ENCODE peak calls at places on chromosomes 16 and 17, in ten cellular contexts. One of them, this sample, is unnamed.

GRCh38 chr17:45577571-45578279 is 87.2 kb upstream of the PLEKHM1 start:
- DNase-seq in RWPE1: no peak
- DNase-seq in activated CD4-positive, alpha-beta memory T cell treated with anti-CD3 and anti-CD28 coated beads for 36 hours: no peak
- DNase-seq in HAP-1: no peak
- DNase-seq in aorta: no peak
- DNase-seq in activated T-cell treated with anti-CD3 and anti-CD28 coated beads, Interleukin-2, amount 50 U/mL, for 1 hour: no peak
- DNase-seq in mammary epithelial cell: no peak
- DNase-seq in activated effector memory CD4-positive, alpha-beta T cell treated with Interleukin-2 at 50 U/mL for 16 hours: no peak
- DNase-seq in effector memory CD8-positive, alpha-beta T cell: no peak
- DNase-seq in body of pancreas: no peak
- DNase-seq in this sample: peak

GRCh38 chr17:77548967-77549366 is 408.2 kb downstream of the SEC14L1 start:
- DNase-seq in RWPE1: no peak
- DNase-seq in activated CD4-positive, alpha-beta memory T cell treated with anti-CD3 and anti-CD28 coated beads for 36 hours: no peak
- DNase-seq in HAP-1: no peak
- DNase-seq in aorta: no peak
- DNase-seq in activated T-cell treated with anti-CD3 and anti-CD28 coated beads, Interleukin-2, amount 50 U/mL, for 1 hour: no peak
- DNase-seq in mammary epithelial cell: no peak
- DNase-seq in activated effector memory CD4-positive, alpha-beta T cell treated with Interleukin-2 at 50 U/mL for 16 hours: no peak
- DNase-seq in effector memory CD8-positive, alpha-beta T cell: no peak
- DNase-seq in body of pancreas: no peak
- DNase-seq in this sample: no peak

GRCh38 chr17:81429813-81430510 is 34.7 kb downstream of the BAHCC1 start:
- DNase-seq in RWPE1: no peak
- DNase-seq in activated CD4-positive, alpha-beta memory T cell treated with anti-CD3 and anti-CD28 coated beads for 36 hours: no peak
- DNase-seq in HAP-1: no peak
- DNase-seq in aorta: no peak
- DNase-seq in activated T-cell treated with anti-CD3 and anti-CD28 coated beads, Interleukin-2, amount 50 U/mL, for 1 hour: no peak
- DNase-seq in mammary epithelial cell: no peak
- DNase-seq in activated effector memory CD4-positive, alpha-beta T cell treated with Interleukin-2 at 50 U/mL for 16 hours: no peak
- DNase-seq in effector memory CD8-positive, alpha-beta T cell: no peak
- DNase-seq in body of pancreas: peak
- DNase-seq in this sample: no peak

GRCh38 chr17:63929860-63930766 is 2.0 kb downstream of the CD79B start:
- DNase-seq in RWPE1: no peak
- DNase-seq in activated CD4-positive, alpha-beta memory T cell treated with anti-CD3 and anti-CD28 coated beads for 36 hours: no peak
- DNase-seq in HAP-1: no peak
- DNase-seq in aorta: no peak
- DNase-seq in activated T-cell treated with anti-CD3 and anti-CD28 coated beads, Interleukin-2, amount 50 U/mL, for 1 hour: no peak
- DNase-seq in mammary epithelial cell: no peak
- DNase-seq in activated effector memory CD4-positive, alpha-beta T cell treated with Interleukin-2 at 50 U/mL for 16 hours: no peak
- DNase-seq in effector memory CD8-positive, alpha-beta T cell: no peak
- DNase-seq in body of pancreas: no peak
- DNase-seq in this sample: peak

GRCh38 chr17:80925668-80926067 is 66.0 kb upstream of the CHMP6 start:
- DNase-seq in RWPE1: no peak
- DNase-seq in activated CD4-positive, alpha-beta memory T cell treated with anti-CD3 and anti-CD28 coated beads for 36 hours: no peak
- DNase-seq in HAP-1: no peak
- DNase-seq in aorta: peak
- DNase-seq in activated T-cell treated with anti-CD3 and anti-CD28 coated beads, Interleukin-2, amount 50 U/mL, for 1 hour: no peak
- DNase-seq in mammary epithelial cell: no peak
- DNase-seq in activated effector memory CD4-positive, alpha-beta T cell treated with Interleukin-2 at 50 U/mL for 16 hours: no peak
- DNase-seq in effector memory CD8-positive, alpha-beta T cell: no peak
- DNase-seq in body of pancreas: peak
- DNase-seq in this sample: no peak

GRCh38 chr17:32502013-32502412 is 15.2 kb downstream of the CDK5R1 start:
- DNase-seq in RWPE1: no peak
- DNase-seq in activated CD4-positive, alpha-beta memory T cell treated with anti-CD3 and anti-CD28 coated beads for 36 hours: no peak
- DNase-seq in HAP-1: no peak
- DNase-seq in aorta: no peak
- DNase-seq in activated T-cell treated with anti-CD3 and anti-CD28 coated beads, Interleukin-2, amount 50 U/mL, for 1 hour: no peak
- DNase-seq in mammary epithelial cell: no peak
- DNase-seq in activated effector memory CD4-positive, alpha-beta T cell treated with Interleukin-2 at 50 U/mL for 16 hours: no peak
- DNase-seq in effector memory CD8-positive, alpha-beta T cell: no peak
- DNase-seq in body of pancreas: no peak
- DNase-seq in this sample: no peak

GRCh38 chr16:89412811-89413210 is 77.5 kb downstream of the ANKRD11 start:
- DNase-seq in RWPE1: no peak
- DNase-seq in activated CD4-positive, alpha-beta memory T cell treated with anti-CD3 and anti-CD28 coated beads for 36 hours: no peak
- DNase-seq in HAP-1: peak
- DNase-seq in aorta: no peak
- DNase-seq in activated T-cell treated with anti-CD3 and anti-CD28 coated beads, Interleukin-2, amount 50 U/mL, for 1 hour: no peak
- DNase-seq in mammary epithelial cell: no peak
- DNase-seq in activated effector memory CD4-positive, alpha-beta T cell treated with Interleukin-2 at 50 U/mL for 16 hours: no peak
- DNase-seq in effector memory CD8-positive, alpha-beta T cell: no peak
- DNase-seq in body of pancreas: peak
- DNase-seq in this sample: no peak

GRCh38 chr17:81126281-81127132 is 38.8 kb upstream of the PVALEF start:
- DNase-seq in RWPE1: no peak
- DNase-seq in activated CD4-positive, alpha-beta memory T cell treated with anti-CD3 and anti-CD28 coated beads for 36 hours: no peak
- DNase-seq in HAP-1: no peak
- DNase-seq in aorta: no peak
- DNase-seq in activated T-cell treated with anti-CD3 and anti-CD28 coated beads, Interleukin-2, amount 50 U/mL, for 1 hour: no peak
- DNase-seq in mammary epithelial cell: no peak
- DNase-seq in activated effector memory CD4-positive, alpha-beta T cell treated with Interleukin-2 at 50 U/mL for 16 hours: no peak
- DNase-seq in effector memory CD8-positive, alpha-beta T cell: no peak
- DNase-seq in body of pancreas: no peak
- DNase-seq in this sample: no peak

GRCh38 chr16:72480926-72481325 is 309.0 kb upstream of the PMFBP1 start:
- DNase-seq in RWPE1: no peak
- DNase-seq in activated CD4-positive, alpha-beta memory T cell treated with anti-CD3 and anti-CD28 coated beads for 36 hours: no peak
- DNase-seq in HAP-1: no peak
- DNase-seq in aorta: no peak
- DNase-seq in activated T-cell treated with anti-CD3 and anti-CD28 coated beads, Interleukin-2, amount 50 U/mL, for 1 hour: no peak
- DNase-seq in mammary epithelial cell: no peak
- DNase-seq in activated effector memory CD4-positive, alpha-beta T cell treated with Interleukin-2 at 50 U/mL for 16 hours: no peak
- DNase-seq in effector memory CD8-positive, alpha-beta T cell: no peak
- DNase-seq in body of pancreas: no peak
- DNase-seq in this sample: no peak

GRCh38 chr16:77282345-77282744 is 83.1 kb downstream of the SYCE1L start:
- DNase-seq in RWPE1: no peak
- DNase-seq in activated CD4-positive, alpha-beta memory T cell treated with anti-CD3 and anti-CD28 coated beads for 36 hours: no peak
- DNase-seq in HAP-1: no peak
- DNase-seq in aorta: no peak
- DNase-seq in activated T-cell treated with anti-CD3 and anti-CD28 coated beads, Interleukin-2, amount 50 U/mL, for 1 hour: no peak
- DNase-seq in mammary epithelial cell: no peak
- DNase-seq in activated effector memory CD4-positive, alpha-beta T cell treated with Interleukin-2 at 50 U/mL for 16 hours: no peak
- DNase-seq in effector memory CD8-positive, alpha-beta T cell: no peak
- DNase-seq in body of pancreas: no peak
- DNase-seq in this sample: no peak

GRCh38 chr17:1182831-1183578 is 3.2 kb upstream of the ABR start:
- DNase-seq in RWPE1: no peak
- DNase-seq in activated CD4-positive, alpha-beta memory T cell treated with anti-CD3 and anti-CD28 coated beads for 36 hours: no peak
- DNase-seq in HAP-1: no peak
- DNase-seq in aorta: no peak
- DNase-seq in activated T-cell treated with anti-CD3 and anti-CD28 coated beads, Interleukin-2, amount 50 U/mL, for 1 hour: no peak
- DNase-seq in mammary epithelial cell: no peak
- DNase-seq in activated effector memory CD4-positive, alpha-beta T cell treated with Interleukin-2 at 50 U/mL for 16 hours: no peak
- DNase-seq in effector memory CD8-positive, alpha-beta T cell: no peak
- DNase-seq in body of pancreas: no peak
- DNase-seq in this sample: peak